ENCODE peak calls at places on chromosomes 13 and 19, in eight cellular contexts. One of them, this sample, is unnamed.

GRCh38 chr13:69474286-69474685 is 633.3 kb upstream of the ATXN8OS start:
- DNase-seq in testis: no peak
- DNase-seq in body of pancreas: no peak
- DNase-seq in tibial nerve: no peak
- DNase-seq in breast epithelium: no peak
- DNase-seq in Peyer's patch: no peak
- DNase-seq in transverse colon: no peak
- DNase-seq in GM12878: no peak
- DNase-seq in this sample: no peak

GRCh38 chr13:47146991-47147783 is 250.3 kb upstream of the HTR2A start:
- DNase-seq in GM12878: peak
- DNase-seq in transverse colon: no peak
- DNase-seq in testis: no peak
- DNase-seq in tibial nerve: no peak
- DNase-seq in body of pancreas: no peak
- DNase-seq in breast epithelium: no peak
- DNase-seq in Peyer's patch: no peak
- DNase-seq in this sample: no peak

GRCh38 chr19:53294786-53295441 is 27.4 kb upstream of the VN1R4 start:
- DNase-seq in GM12878: no peak
- DNase-seq in tibial nerve: no peak
- DNase-seq in breast epithelium: no peak
- DNase-seq in body of pancreas: no peak
- DNase-seq in transverse colon: no peak
- DNase-seq in testis: no peak
- DNase-seq in Peyer's patch: no peak
- DNase-seq in this sample: no peak

GRCh38 chr13:110465696-110466095 is 95.8 kb downstream of the RAB20 start:
- DNase-seq in tibial nerve: no peak
- DNase-seq in GM12878: no peak
- DNase-seq in transverse colon: no peak
- DNase-seq in Peyer's patch: no peak
- DNase-seq in breast epithelium: no peak
- DNase-seq in testis: no peak
- DNase-seq in body of pancreas: no peak
- DNase-seq in this sample: no peak

GRCh38 chr19:282501-282900 is 8.7 kb downstream of the PLPP2 start:
- DNase-seq in body of pancreas: no peak
- DNase-seq in tibial nerve: no peak
- DNase-seq in Peyer's patch: no peak
- DNase-seq in testis: no peak
- DNase-seq in breast epithelium: no peak
- DNase-seq in GM12878: no peak
- DNase-seq in transverse colon: no peak
- DNase-seq in this sample: no peak

GRCh38 chr19:246551-246950 is 44.7 kb downstream of the PLPP2 start:
- DNase-seq in body of pancreas: no peak
- DNase-seq in breast epithelium: no peak
- DNase-seq in transverse colon: peak
- DNase-seq in GM12878: no peak
- DNase-seq in tibial nerve: no peak
- DNase-seq in testis: peak
- DNase-seq in Peyer's patch: no peak
- DNase-seq in this sample: no peak

GRCh38 chr13:97407540-97407939 is 26.4 kb upstream of the RAP2A start:
- DNase-seq in body of pancreas: no peak
- DNase-seq in Peyer's patch: no peak
- DNase-seq in testis: no peak
- DNase-seq in transverse colon: no peak
- DNase-seq in GM12878: no peak
- DNase-seq in breast epithelium: no peak
- DNase-seq in tibial nerve: no peak
- DNase-seq in this sample: no peak

GRCh38 chr13:25281193-25281936 is 5.9 kb downstream of the MTMR6 start:
- DNase-seq in transverse colon: no peak
- DNase-seq in body of pancreas: no peak
- DNase-seq in tibial nerve: no peak
- DNase-seq in testis: no peak
- DNase-seq in Peyer's patch: no peak
- DNase-seq in GM12878: peak
- DNase-seq in breast epithelium: no peak
- DNase-seq in this sample: no peak

GRCh38 chr13:90531744-90532143 is 815.7 kb upstream of the MIR17HG start:
- DNase-seq in Peyer's patch: no peak
- DNase-seq in tibial nerve: no peak
- DNase-seq in body of pancreas: no peak
- DNase-seq in testis: no peak
- DNase-seq in GM12878: no peak
- DNase-seq in transverse colon: no peak
- DNase-seq in breast epithelium: no peak
- DNase-seq in this sample: no peak

GRCh38 chr19:45498411-45499195 is at the start of gene PPM1N:
- DNase-seq in transverse colon: no peak
- DNase-seq in testis: no peak
- DNase-seq in breast epithelium: no peak
- DNase-seq in tibial nerve: no peak
- DNase-seq in GM12878: no peak
- DNase-seq in body of pancreas: no peak
- DNase-seq in Peyer's patch: peak
- DNase-seq in this sample: peak

GRCh38 chr13:31968473-31968872 is 63.1 kb upstream of the FRY start:
- DNase-seq in tibial nerve: no peak
- DNase-seq in Peyer's patch: peak
- DNase-seq in GM12878: no peak
- DNase-seq in transverse colon: peak
- DNase-seq in body of pancreas: peak
- DNase-seq in breast epithelium: no peak
- DNase-seq in testis: peak
- DNase-seq in this sample: no peak

GRCh38 chr13:43783820-43784219 is 3.0 kb downstream of the ENOX1 start:
- DNase-seq in Peyer's patch: no peak
- DNase-seq in testis: no peak
- DNase-seq in transverse colon: no peak
- DNase-seq in tibial nerve: no peak
- DNase-seq in breast epithelium: no peak
- DNase-seq in body of pancreas: no peak
- DNase-seq in GM12878: no peak
- DNase-seq in this sample: peak

GRCh38 chr13:110388141-110388943 is 81.3 kb downstream of the COL4A2 start:
- DNase-seq in GM12878: no peak
- DNase-seq in testis: no peak
- DNase-seq in body of pancreas: no peak
- DNase-seq in transverse colon: peak
- DNase-seq in Peyer's patch: no peak
- DNase-seq in tibial nerve: no peak
- DNase-seq in breast epithelium: no peak
- DNase-seq in this sample: no peak

GRCh38 chr19:45828945-45829344 is 13.8 kb upstream of the RSPH6A start:
- DNase-seq in Peyer's patch: no peak
- DNase-seq in testis: no peak
- DNase-seq in tibial nerve: no peak
- DNase-seq in breast epithelium: no peak
- DNase-seq in GM12878: no peak
- DNase-seq in body of pancreas: no peak
- DNase-seq in transverse colon: no peak
- DNase-seq in this sample: no peak

GRCh38 chr13:110528371-110528770 is 33.2 kb downstream of the RAB20 start:
- DNase-seq in body of pancreas: no peak
- DNase-seq in testis: no peak
- DNase-seq in GM12878: no peak
- DNase-seq in transverse colon: no peak
- DNase-seq in breast epithelium: no peak
- DNase-seq in Peyer's patch: no peak
- DNase-seq in tibial nerve: no peak
- DNase-seq in this sample: no peak

GRCh38 chr13:34161829-34162544 is 344.0 kb downstream of the RFC3 start:
- DNase-seq in Peyer's patch: no peak
- DNase-seq in tibial nerve: no peak
- DNase-seq in testis: no peak
- DNase-seq in GM12878: no peak
- DNase-seq in transverse colon: no peak
- DNase-seq in breast epithelium: no peak
- DNase-seq in body of pancreas: no peak
- DNase-seq in this sample: no peak

GRCh38 chr19:35045667-35046300 is 4.3 kb downstream of the HPN start:
- DNase-seq in Peyer's patch: no peak
- DNase-seq in transverse colon: no peak
- DNase-seq in GM12878: peak
- DNase-seq in body of pancreas: peak
- DNase-seq in testis: no peak
- DNase-seq in breast epithelium: no peak
- DNase-seq in tibial nerve: no peak
- DNase-seq in this sample: peak

GRCh38 chr19:39498262-39499081 is at the start of gene DLL3:
- DNase-seq in GM12878: no peak
- DNase-seq in body of pancreas: no peak
- DNase-seq in Peyer's patch: no peak
- DNase-seq in breast epithelium: no peak
- DNase-seq in testis: no peak
- DNase-seq in tibial nerve: no peak
- DNase-seq in transverse colon: no peak
- DNase-seq in this sample: no peak

GRCh38 chr13:114112826-114113322 is 19.5 kb downstream of the RASA3 start:
- DNase-seq in Peyer's patch: no peak
- DNase-seq in GM12878: no peak
- DNase-seq in breast epithelium: peak
- DNase-seq in testis: no peak
- DNase-seq in tibial nerve: peak
- DNase-seq in transverse colon: peak
- DNase-seq in body of pancreas: no peak
- DNase-seq in this sample: no peak

GRCh38 chr13:114115796-114116195 is 16.6 kb downstream of the RASA3 start:
- DNase-seq in testis: no peak
- DNase-seq in tibial nerve: peak
- DNase-seq in body of pancreas: no peak
- DNase-seq in Peyer's patch: peak
- DNase-seq in breast epithelium: peak
- DNase-seq in transverse colon: peak
- DNase-seq in GM12878: no peak
- DNase-seq in this sample: no peak

GRCh38 chr13:114116734-114117133 is 15.7 kb downstream of the RASA3 start:
- DNase-seq in Peyer's patch: no peak
- DNase-seq in GM12878: no peak
- DNase-seq in body of pancreas: no peak
- DNase-seq in breast epithelium: no peak
- DNase-seq in testis: no peak
- DNase-seq in transverse colon: no peak
- DNase-seq in tibial nerve: no peak
- DNase-seq in this sample: no peak

GRCh38 chr13:114113961-114114360 is 18.5 kb downstream of the RASA3 start:
- DNase-seq in GM12878: no peak
- DNase-seq in Peyer's patch: peak
- DNase-seq in body of pancreas: no peak
- DNase-seq in breast epithelium: peak
- DNase-seq in tibial nerve: peak
- DNase-seq in transverse colon: no peak
- DNase-seq in testis: no peak
- DNase-seq in this sample: no peak

GRCh38 chr13:114115191-114115671 is 17.2 kb downstream of the RASA3 start:
- DNase-seq in body of pancreas: peak
- DNase-seq in testis: peak
- DNase-seq in Peyer's patch: peak
- DNase-seq in breast epithelium: peak
- DNase-seq in tibial nerve: peak
- DNase-seq in GM12878: no peak
- DNase-seq in transverse colon: peak
- DNase-seq in this sample: peak
- TF ChIP-seq POLR2A in body of pancreas: no peak
- TF ChIP-seq POLR2A in testis: no peak
- TF ChIP-seq POLR2A in Peyer's patch: peak
- TF ChIP-seq POLR2A in breast epithelium: no peak
- TF ChIP-seq POLR2A in tibial nerve: no peak
- TF ChIP-seq POLR2A in GM12878: no peak
- TF ChIP-seq POLR2A in transverse colon: no peak
- TF ChIP-seq POLR2A in this sample: no peak

DNA sequence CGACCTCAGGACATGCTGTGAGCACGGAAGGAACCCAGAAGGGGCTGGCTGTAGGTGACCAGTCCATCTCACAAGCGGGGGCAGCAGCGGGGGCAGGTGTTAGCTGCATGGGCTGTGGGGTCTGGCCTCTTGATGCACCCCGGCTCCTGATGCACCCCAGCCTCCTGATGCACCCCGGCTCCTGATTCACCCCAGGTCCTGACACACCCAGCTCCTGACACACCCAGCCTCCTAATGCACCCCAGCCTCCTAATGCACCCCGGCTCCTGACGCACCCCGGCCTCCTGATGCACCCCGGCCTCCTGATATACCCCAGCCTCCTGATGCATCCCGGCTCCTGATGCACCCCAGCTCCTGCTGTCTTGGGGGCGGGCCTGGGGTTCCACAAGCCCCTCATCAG is 7.4 kb downstream of the LSM7 start:
- DNase-seq in tibial nerve: no peak
- DNase-seq in transverse colon: no peak
- DNase-seq in body of pancreas: no peak
- DNase-seq in GM12878: no peak
- DNase-seq in testis: no peak
- DNase-seq in Peyer's patch: no peak
- DNase-seq in breast epithelium: no peak
- DNase-seq in this sample: no peak
- TF ChIP-seq POLR2A in tibial nerve: no peak
- TF ChIP-seq POLR2A in transverse colon: no peak
- TF ChIP-seq POLR2A in body of pancreas: no peak
- TF ChIP-seq POLR2A in GM12878: peak
- TF ChIP-seq POLR2A in testis: no peak
- TF ChIP-seq POLR2A in Peyer's patch: no peak
- TF ChIP-seq POLR2A in breast epithelium: no peak
- TF ChIP-seq POLR2A in this sample: no peak

GRCh38 chr13:45333973-45334922 is 6.7 kb downstream of the TPT1 start:
- DNase-seq in testis: no peak
- DNase-seq in breast epithelium: no peak
- DNase-seq in body of pancreas: no peak
- DNase-seq in tibial nerve: no peak
- DNase-seq in transverse colon: no peak
- DNase-seq in GM12878: no peak
- DNase-seq in Peyer's patch: peak
- DNase-seq in this sample: no peak
- TF ChIP-seq POLR2A in testis: no peak
- TF ChIP-seq POLR2A in breast epithelium: no peak
- TF ChIP-seq POLR2A in body of pancreas: no peak
- TF ChIP-seq POLR2A in tibial nerve: no peak
- TF ChIP-seq POLR2A in transverse colon: no peak
- TF ChIP-seq POLR2A in GM12878: no peak
- TF ChIP-seq POLR2A in Peyer's patch: no peak
- TF ChIP-seq POLR2A in this sample: peak

DNA sequence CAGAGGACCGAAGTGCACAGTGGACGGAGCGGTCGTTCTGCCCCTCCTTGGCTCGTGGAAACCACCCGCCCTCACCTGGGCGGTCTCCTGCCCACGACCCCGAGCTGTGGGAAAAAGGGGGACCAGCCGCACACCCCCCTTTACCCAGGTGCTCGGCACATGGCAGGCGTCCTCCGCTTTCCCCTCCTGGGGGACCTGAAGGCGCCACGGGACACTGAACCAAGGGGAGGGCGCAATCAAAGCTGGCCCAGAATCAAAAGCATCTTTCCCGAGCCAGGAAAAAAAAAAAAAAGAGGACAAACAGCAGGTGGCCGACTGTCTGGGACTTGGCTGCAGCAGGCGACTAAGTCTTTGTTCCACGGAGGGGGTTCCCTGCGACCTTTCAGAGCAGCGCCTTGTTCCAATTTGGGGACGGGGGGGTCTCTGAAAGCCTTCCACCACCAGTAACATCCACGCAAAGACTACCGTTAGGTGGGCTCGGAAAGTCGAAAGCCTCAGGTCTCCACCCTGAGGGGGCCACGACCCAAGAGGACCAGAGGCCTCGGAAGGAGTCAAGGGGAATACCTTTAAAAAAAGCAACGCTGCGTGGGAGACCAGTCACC is 1.1 kb downstream of the MBD3 start:
- DNase-seq in breast epithelium: no peak
- DNase-seq in tibial nerve: no peak
- DNase-seq in Peyer's patch: no peak
- DNase-seq in body of pancreas: peak
- DNase-seq in transverse colon: no peak
- DNase-seq in testis: no peak
- DNase-seq in GM12878: no peak
- DNase-seq in this sample: no peak
- TF ChIP-seq POLR2A in breast epithelium: no peak
- TF ChIP-seq POLR2A in tibial nerve: no peak
- TF ChIP-seq POLR2A in Peyer's patch: no peak
- TF ChIP-seq POLR2A in body of pancreas: no peak
- TF ChIP-seq POLR2A in transverse colon: no peak
- TF ChIP-seq POLR2A in testis: no peak
- TF ChIP-seq POLR2A in GM12878: peak
- TF ChIP-seq POLR2A in this sample: no peak